ENCODE peak calls at places on chromosomes 7 and 10, in ten cellular contexts. One of them, this sample, is unnamed.
A peak's percentile ranks its signal among the peaks of the same experiment; 100 is the strongest.

GRCh38 chr7:42426163-42426562 is 189.2 kb upstream of the GLI3 start:
- DNase-seq in left ventricle myocardium inferior: no peak
- DNase-seq in pancreas: no peak
- DNase-seq in adrenal gland: no peak
- DNase-seq in right lobe of liver: no peak
- DNase-seq in fibroblast of lung: peak; percentile 20
- DNase-seq in keratinocyte: no peak
- DNase-seq in dorsolateral prefrontal cortex: no peak
- DNase-seq in HCT116: no peak
- DNase-seq in psoas muscle: no peak
- DNase-seq in this sample: no peak

GRCh38 chr7:2105917-2106316 is 126.8 kb downstream of the MAD1L1 start:
- DNase-seq in left ventricle myocardium inferior: no peak
- DNase-seq in pancreas: no peak
- DNase-seq in adrenal gland: no peak
- DNase-seq in right lobe of liver: no peak
- DNase-seq in fibroblast of lung: no peak
- DNase-seq in keratinocyte: no peak
- DNase-seq in dorsolateral prefrontal cortex: no peak
- DNase-seq in HCT116: no peak
- DNase-seq in psoas muscle: no peak
- DNase-seq in this sample: no peak

GRCh38 chr7:100825215-100825671 is 2.1 kb downstream of the EPHB4 start:
- DNase-seq in left ventricle myocardium inferior: no peak
- DNase-seq in pancreas: no peak
- DNase-seq in adrenal gland: no peak
- DNase-seq in right lobe of liver: peak; percentile 53
- DNase-seq in fibroblast of lung: no peak
- DNase-seq in keratinocyte: no peak
- DNase-seq in dorsolateral prefrontal cortex: no peak
- DNase-seq in HCT116: no peak
- DNase-seq in psoas muscle: no peak
- DNase-seq in this sample: no peak

GRCh38 chr7:122756860-122757259 is 54.1 kb upstream of the RNF148 start:
- DNase-seq in left ventricle myocardium inferior: no peak
- DNase-seq in pancreas: no peak
- DNase-seq in adrenal gland: no peak
- DNase-seq in right lobe of liver: no peak
- DNase-seq in fibroblast of lung: no peak
- DNase-seq in keratinocyte: no peak
- DNase-seq in dorsolateral prefrontal cortex: no peak
- DNase-seq in HCT116: no peak
- DNase-seq in psoas muscle: no peak
- DNase-seq in this sample: no peak

GRCh38 chr10:4586756-4587155 is 239.3 kb upstream of the AKR1E2 start:
- DNase-seq in left ventricle myocardium inferior: no peak
- DNase-seq in pancreas: no peak
- DNase-seq in adrenal gland: no peak
- DNase-seq in right lobe of liver: no peak
- DNase-seq in fibroblast of lung: peak; percentile 65
- DNase-seq in keratinocyte: no peak
- DNase-seq in dorsolateral prefrontal cortex: no peak
- DNase-seq in HCT116: no peak
- DNase-seq in psoas muscle: no peak
- DNase-seq in this sample: no peak

GRCh38 chr7:112143567-112143966 is 62.6 kb downstream of the DOCK4 start:
- DNase-seq in left ventricle myocardium inferior: peak; percentile 45
- DNase-seq in pancreas: no peak
- DNase-seq in adrenal gland: no peak
- DNase-seq in right lobe of liver: no peak
- DNase-seq in fibroblast of lung: peak; percentile 96
- DNase-seq in keratinocyte: no peak
- DNase-seq in dorsolateral prefrontal cortex: no peak
- DNase-seq in HCT116: no peak
- DNase-seq in psoas muscle: peak; percentile 19
- DNase-seq in this sample: no peak

GRCh38 chr7:115618676-115619075 is 411.9 kb downstream of the TFEC start:
- DNase-seq in left ventricle myocardium inferior: no peak
- DNase-seq in pancreas: no peak
- DNase-seq in adrenal gland: no peak
- DNase-seq in right lobe of liver: no peak
- DNase-seq in fibroblast of lung: peak; percentile 86
- DNase-seq in keratinocyte: no peak
- DNase-seq in dorsolateral prefrontal cortex: no peak
- DNase-seq in HCT116: no peak
- DNase-seq in psoas muscle: no peak
- DNase-seq in this sample: no peak

GRCh38 chr7:88212918-88213317 is 6.9 kb downstream of the SRI start:
- DNase-seq in left ventricle myocardium inferior: no peak
- DNase-seq in pancreas: no peak
- DNase-seq in adrenal gland: no peak
- DNase-seq in right lobe of liver: no peak
- DNase-seq in fibroblast of lung: no peak
- DNase-seq in keratinocyte: no peak
- DNase-seq in dorsolateral prefrontal cortex: no peak
- DNase-seq in HCT116: no peak
- DNase-seq in psoas muscle: no peak
- DNase-seq in this sample: no peak

GRCh38 chr10:71860243-71861029 is 9.4 kb upstream of the PSAP start:
- DNase-seq in left ventricle myocardium inferior: peak; percentile 92
- DNase-seq in pancreas: peak; percentile 77
- DNase-seq in adrenal gland: peak; percentile 93
- DNase-seq in right lobe of liver: peak; percentile 91
- DNase-seq in fibroblast of lung: peak; percentile 100
- DNase-seq in keratinocyte: peak; percentile 91
- DNase-seq in dorsolateral prefrontal cortex: peak; percentile 96
- DNase-seq in HCT116: peak; percentile 94
- DNase-seq in psoas muscle: peak; percentile 96
- DNase-seq in this sample: no peak

GRCh38 chr7:146319625-146320024 is 203.0 kb downstream of the CNTNAP2 start:
- DNase-seq in left ventricle myocardium inferior: no peak
- DNase-seq in pancreas: no peak
- DNase-seq in adrenal gland: no peak
- DNase-seq in right lobe of liver: no peak
- DNase-seq in fibroblast of lung: no peak
- DNase-seq in keratinocyte: no peak
- DNase-seq in dorsolateral prefrontal cortex: no peak
- DNase-seq in HCT116: no peak
- DNase-seq in psoas muscle: no peak
- DNase-seq in this sample: no peak

GRCh38 chr10:132591166-132591971 is 53.8 kb downstream of the INPP5A start:
- DNase-seq in left ventricle myocardium inferior: peak; percentile 63
- DNase-seq in pancreas: peak; percentile 74
- DNase-seq in adrenal gland: peak; percentile 69
- DNase-seq in right lobe of liver: peak; percentile 86
- DNase-seq in fibroblast of lung: peak; percentile 90
- DNase-seq in keratinocyte: no peak
- DNase-seq in dorsolateral prefrontal cortex: no peak
- DNase-seq in HCT116: no peak
- DNase-seq in psoas muscle: peak; percentile 62
- DNase-seq in this sample: no peak
- TF ChIP-seq CTCF in left ventricle myocardium inferior: no peak
- TF ChIP-seq CTCF in pancreas: no peak
- TF ChIP-seq CTCF in adrenal gland: no peak
- TF ChIP-seq CTCF in right lobe of liver: no peak
- TF ChIP-seq CTCF in fibroblast of lung: no peak
- TF ChIP-seq CTCF in keratinocyte: peak; percentile 22
- TF ChIP-seq CTCF in dorsolateral prefrontal cortex: no peak
- TF ChIP-seq CTCF in HCT116: peak; percentile 28
- TF ChIP-seq CTCF in psoas muscle: no peak
- TF ChIP-seq CTCF in this sample: no peak

GRCh38 chr7:133376514-133376913 is 123.6 kb downstream of the EXOC4 start:
- DNase-seq in left ventricle myocardium inferior: no peak
- DNase-seq in pancreas: no peak
- DNase-seq in adrenal gland: no peak
- DNase-seq in right lobe of liver: no peak
- DNase-seq in fibroblast of lung: no peak
- DNase-seq in keratinocyte: no peak
- DNase-seq in dorsolateral prefrontal cortex: no peak
- DNase-seq in HCT116: no peak
- DNase-seq in psoas muscle: no peak
- DNase-seq in this sample: no peak
- H3K27ac ChIP-seq in left ventricle myocardium inferior: no peak overlapping the region
- H3K27ac ChIP-seq in pancreas: no peak overlapping the region
- H3K27ac ChIP-seq in adrenal gland: no peak overlapping the region
- H3K27ac ChIP-seq in right lobe of liver: no peak overlapping the region
- H3K27ac ChIP-seq in fibroblast of lung: no peak overlapping the region
- H3K27ac ChIP-seq in keratinocyte: no peak overlapping the region
- H3K27ac ChIP-seq in dorsolateral prefrontal cortex: no peak overlapping the region
- H3K27ac ChIP-seq in HCT116: no peak overlapping the region
- H3K27ac ChIP-seq in psoas muscle: no peak overlapping the region
- H3K27ac ChIP-seq in this sample: no peak overlapping the region

GRCh38 chr10:123974406-123974805 is 82.8 kb upstream of the CPXM2 start:
- DNase-seq in left ventricle myocardium inferior: no peak
- DNase-seq in pancreas: no peak
- DNase-seq in adrenal gland: no peak
- DNase-seq in right lobe of liver: no peak
- DNase-seq in fibroblast of lung: peak; percentile 52
- DNase-seq in keratinocyte: no peak
- DNase-seq in dorsolateral prefrontal cortex: no peak
- DNase-seq in HCT116: peak; percentile 99
- DNase-seq in psoas muscle: no peak
- DNase-seq in this sample: no peak

GRCh38 chr10:123967626-123968243 is 76.1 kb upstream of the CPXM2 start:
- DNase-seq in left ventricle myocardium inferior: peak; percentile 58
- DNase-seq in pancreas: peak; percentile 89
- DNase-seq in adrenal gland: peak; percentile 64
- DNase-seq in right lobe of liver: peak; percentile 70
- DNase-seq in fibroblast of lung: peak; percentile 7
- DNase-seq in keratinocyte: peak; percentile 13
- DNase-seq in dorsolateral prefrontal cortex: peak; percentile 78
- DNase-seq in HCT116: peak; percentile 49
- DNase-seq in psoas muscle: peak; percentile 74
- DNase-seq in this sample: no peak

GRCh38 chr10:123970927-123971286 is 79.3 kb upstream of the CPXM2 start:
- DNase-seq in left ventricle myocardium inferior: no peak
- DNase-seq in pancreas: no peak
- DNase-seq in adrenal gland: no peak
- DNase-seq in right lobe of liver: no peak
- DNase-seq in fibroblast of lung: no peak
- DNase-seq in keratinocyte: no peak
- DNase-seq in dorsolateral prefrontal cortex: no peak
- DNase-seq in HCT116: no peak
- DNase-seq in psoas muscle: no peak
- DNase-seq in this sample: no peak

GRCh38 chr10:123970207-123970926 is 78.8 kb upstream of the CPXM2 start:
- DNase-seq in left ventricle myocardium inferior: no peak
- DNase-seq in pancreas: no peak
- DNase-seq in adrenal gland: no peak
- DNase-seq in right lobe of liver: no peak
- DNase-seq in fibroblast of lung: no peak
- DNase-seq in keratinocyte: no peak
- DNase-seq in dorsolateral prefrontal cortex: no peak
- DNase-seq in HCT116: no peak
- DNase-seq in psoas muscle: no peak
- DNase-seq in this sample: no peak

DNA sequence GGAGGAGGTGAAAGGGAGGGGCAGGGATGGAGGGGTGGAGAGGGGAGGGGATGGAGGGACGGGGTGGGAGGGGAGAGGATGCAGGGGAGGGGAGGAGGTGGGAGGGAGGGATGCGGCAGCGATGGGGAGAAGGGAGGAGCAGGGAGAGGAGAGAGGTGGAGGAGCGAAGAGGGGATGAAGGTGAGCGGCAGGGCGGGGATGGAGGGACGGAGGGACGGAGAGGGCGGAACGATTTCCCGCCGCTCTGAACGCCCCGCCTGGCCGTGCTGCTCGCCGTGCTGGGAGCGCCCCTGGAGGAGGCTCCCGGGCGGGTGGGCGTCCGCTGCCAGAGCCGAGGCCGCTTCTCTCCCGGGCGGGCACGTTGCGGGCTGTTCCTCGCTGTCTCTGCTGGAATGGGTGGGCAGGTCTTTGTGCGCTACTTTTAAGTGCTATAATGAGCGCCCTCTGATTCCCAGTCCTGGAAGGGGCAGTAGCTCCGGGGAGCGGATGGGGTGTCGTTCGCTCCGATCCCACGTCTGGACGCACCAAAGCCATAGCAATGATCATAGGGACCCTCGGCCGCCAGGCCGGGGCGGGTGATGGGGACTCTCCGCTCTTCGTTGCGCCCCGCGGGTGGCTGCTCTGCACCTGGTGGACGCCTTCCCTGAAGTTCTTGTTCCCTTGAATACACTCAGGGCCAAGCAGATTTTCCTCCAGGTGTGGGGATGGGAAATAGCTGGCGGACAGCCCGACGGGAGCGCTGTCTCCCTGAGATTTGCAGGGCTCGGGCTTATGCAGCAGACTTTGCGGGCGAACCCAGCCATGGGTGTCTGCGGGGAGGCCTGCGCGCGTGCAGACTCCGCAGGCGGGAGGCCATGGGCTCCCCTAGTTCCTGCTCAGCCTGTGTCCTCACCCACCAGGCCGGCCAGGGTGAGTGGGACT is 81.1 kb upstream of the CPXM2 start:
- DNase-seq in left ventricle myocardium inferior: no peak
- DNase-seq in pancreas: no peak
- DNase-seq in adrenal gland: no peak
- DNase-seq in right lobe of liver: no peak
- DNase-seq in fibroblast of lung: no peak
- DNase-seq in keratinocyte: no peak
- DNase-seq in dorsolateral prefrontal cortex: no peak
- DNase-seq in HCT116: no peak
- DNase-seq in psoas muscle: no peak
- DNase-seq in this sample: no peak
- H3K27me3 ChIP-seq in left ventricle myocardium inferior: peaks cover 96% of the 10 kb centered on the region
- H3K27me3 ChIP-seq in pancreas: peaks cover 4% of the 10 kb centered on the region
- H3K27me3 ChIP-seq in adrenal gland: peaks cover 13% of the 10 kb centered on the region
- H3K27me3 ChIP-seq in right lobe of liver: no peaks in the 10 kb centered on the region
- H3K27me3 ChIP-seq in fibroblast of lung: no peaks in the 10 kb centered on the region
- H3K27me3 ChIP-seq in keratinocyte: peaks cover 24% of the 10 kb centered on the region
- H3K27me3 ChIP-seq in dorsolateral prefrontal cortex: peaks cover 11% of the 10 kb centered on the region
- H3K27me3 ChIP-seq in HCT116: no peaks in the 10 kb centered on the region
- H3K27me3 ChIP-seq in psoas muscle: peaks cover 31% of the 10 kb centered on the region
- H3K27me3 ChIP-seq in this sample: peaks cover 73% of the 10 kb centered on the region

GRCh38 chr7:37918526-37918925 is 1.9 kb upstream of the SFRP4 start:
- DNase-seq in left ventricle myocardium inferior: no peak
- DNase-seq in pancreas: no peak
- DNase-seq in adrenal gland: no peak
- DNase-seq in right lobe of liver: no peak
- DNase-seq in fibroblast of lung: no peak
- DNase-seq in keratinocyte: no peak
- DNase-seq in dorsolateral prefrontal cortex: no peak
- DNase-seq in HCT116: no peak
- DNase-seq in psoas muscle: no peak
- DNase-seq in this sample: no peak
- TF ChIP-seq CTCF in left ventricle myocardium inferior: peak; percentile 20
- TF ChIP-seq CTCF in pancreas: no peak
- TF ChIP-seq CTCF in adrenal gland: no peak
- TF ChIP-seq CTCF in right lobe of liver: peak; percentile 24
- TF ChIP-seq CTCF in fibroblast of lung: no peak
- TF ChIP-seq CTCF in keratinocyte: no peak
- TF ChIP-seq CTCF in dorsolateral prefrontal cortex: no peak
- TF ChIP-seq CTCF in HCT116: no peak
- TF ChIP-seq CTCF in psoas muscle: no peak
- TF ChIP-seq CTCF in this sample: no peak

This sample was measured in CD4-positive, alpha-beta T cell.